ENCODE peak calls at places on chromosomes 5 and 9, in four cellular contexts. V, H, Z and N are unnamed samples.

GRCh38 chr5:146520731-146521130 is 4.7 kb upstream of the GPR151 start:
- DNase-seq in Z (no peak), V (peak), H (no peak), N (no peak)

GRCh38 chr5:97044057-97044456 is 98.4 kb downstream of the LIX1 start:
- DNase-seq in V (peak), Z (peak), H (no peak), N (no peak)

GRCh38 chr5:38551020-38552017 is 5.1 kb downstream of the LIFR start:
- DNase-seq in Z (no peak), V (peak), H (no peak), N (no peak)

GRCh38 chr5:65811895-65812294 is 89.9 kb downstream of the NLN start:
- DNase-seq in H (peak), V (no peak), Z (peak), N (no peak)

GRCh38 chr9:83384214-83384613 is 154.0 kb downstream of the FRMD3 start:
- DNase-seq in Z (no peak), V (no peak), H (no peak), N (no peak)

GRCh38 chr5:143921525-143922311 is 109.8 kb downstream of the HMHB1 start:
- DNase-seq in V (no peak), H (peak), Z (no peak), N (no peak)

GRCh38 chr5:119031905-119032304 is 39.0 kb upstream of the DMXL1 start:
- DNase-seq in Z (no peak), H (no peak), V (no peak), N (no peak)

GRCh38 chr5:74530316-74530917 is 110.1 kb downstream of the ENC1 start:
- DNase-seq in Z (no peak), H (no peak), V (no peak), N (no peak)

DNA sequence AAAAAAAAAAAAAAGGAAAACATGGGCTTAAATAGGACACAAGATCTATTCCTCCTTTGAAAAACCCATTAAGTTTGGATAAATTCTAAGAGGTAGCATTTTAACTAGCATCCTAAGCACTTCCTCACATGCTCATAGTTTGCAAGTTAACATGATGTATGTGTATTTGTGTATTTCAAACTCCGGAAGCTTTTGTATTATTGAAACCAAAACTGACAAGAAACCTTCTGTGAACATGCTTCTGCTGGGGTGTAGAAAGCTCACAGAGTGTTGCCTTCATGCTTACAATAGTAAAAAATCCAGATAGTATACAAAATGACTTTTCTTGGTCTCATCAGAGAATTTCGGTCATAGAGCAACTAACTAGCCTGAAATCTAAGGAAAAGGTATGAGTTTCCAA is 103.8 kb downstream of the SH3GL2 start:
- DNase-seq in H (no peak), V (no peak), Z (no peak), N (no peak)
- H3K27ac ChIP-seq in H (no peak), V (no peak), Z (no peak), N (no peak)

GRCh38 chr9:15972760-15973159 is 419.9 kb downstream of the CCDC171 start:
- DNase-seq in H (no peak), Z (no peak), V (no peak), N (no peak)

GRCh38 chr9:15966471-15966870 is 413.6 kb downstream of the CCDC171 start:
- DNase-seq in Z (no peak), V (no peak), H (no peak), N (no peak)

GRCh38 chr9:15961217-15961616 is 408.4 kb downstream of the CCDC171 start:
- DNase-seq in V (no peak), Z (no peak), H (no peak), N (no peak)

GRCh38 chr9:15965246-15965745 is 412.5 kb downstream of the CCDC171 start:
- DNase-seq in H (no peak), Z (no peak), V (no peak), N (no peak)

DNA sequence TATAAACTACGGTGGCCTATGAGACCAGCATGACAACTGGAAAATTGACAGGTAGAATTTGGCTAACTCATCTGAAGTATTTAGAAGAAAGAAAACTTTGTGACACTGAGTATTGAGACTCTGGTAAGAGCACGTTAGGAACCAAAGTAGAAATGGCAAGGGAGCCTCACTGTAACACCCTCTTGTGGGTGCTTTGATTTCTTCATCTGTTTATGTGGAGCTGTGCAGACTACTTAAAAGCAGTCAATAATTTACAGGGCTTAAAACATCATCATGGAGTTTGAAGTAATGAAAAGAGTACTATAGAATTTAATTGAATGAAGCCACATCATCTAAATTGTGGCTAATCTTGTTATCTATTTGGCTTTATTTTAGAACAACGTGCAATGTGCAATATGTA is 414.2 kb downstream of the CCDC171 start:
- DNase-seq in H (no peak), Z (no peak), V (no peak), N (no peak)
- TF ChIP-seq CTCF in H (no peak), Z (no peak), V (no peak), N (no peak)

GRCh38 chr9:132209263-132209662 is 47.4 kb downstream of the NTNG2 start:
- DNase-seq in V (no peak), H (no peak), Z (no peak), N (peak)

GRCh38 chr9:132216861-132217655 is 55.2 kb downstream of the NTNG2 start:
- DNase-seq in H (no peak), Z (no peak), V (no peak), N (peak)

GRCh38 chr9:132210472-132211145 is 48.8 kb downstream of the NTNG2 start:
- DNase-seq in V (no peak), H (no peak), Z (no peak), N (peak)

GRCh38 chr9:132211570-132211969 is 49.7 kb downstream of the NTNG2 start:
- DNase-seq in Z (no peak), V (no peak), H (no peak), N (no peak)

DNA sequence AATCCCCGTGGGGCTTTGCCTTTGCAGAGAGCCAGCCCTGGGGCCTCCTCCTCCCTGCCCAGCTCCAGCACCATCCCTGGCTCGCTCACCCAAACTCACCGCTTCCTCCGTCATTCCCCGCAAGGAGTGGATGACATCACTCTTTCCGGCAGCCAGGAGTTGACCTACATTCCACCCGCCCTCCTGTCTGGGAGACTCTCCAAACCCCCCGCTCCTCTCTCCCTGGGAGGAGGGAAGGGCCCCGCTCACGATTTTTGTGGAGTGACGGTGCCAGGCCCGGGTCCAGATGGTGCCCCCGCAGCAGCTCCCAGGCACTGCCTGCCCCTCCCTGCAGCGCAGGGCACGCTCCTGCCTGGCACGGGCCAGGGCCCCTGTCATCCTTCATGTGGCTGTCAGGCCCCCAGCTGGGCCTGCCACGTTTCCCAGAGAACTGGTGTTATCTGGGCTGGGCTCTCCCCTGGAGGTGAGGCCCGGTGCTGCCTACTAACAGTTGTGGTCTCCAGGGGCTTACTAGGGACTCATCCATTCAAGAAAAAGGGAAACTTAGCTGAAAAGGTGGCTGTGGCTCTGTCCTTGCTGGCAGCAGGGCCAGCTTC is 52.3 kb downstream of the NTNG2 start:
- DNase-seq in H (no peak), Z (no peak), V (no peak), N (peak)
- H3K4me3 ChIP-seq in H (no peak), Z (no peak), V (no peak), N (no peak)

GRCh38 chr9:113461285-113461684 is 2.2 kb upstream of the RGS3 start:
- DNase-seq in Z (no peak), V (no peak), H (no peak), N (no peak)
- H3K27ac ChIP-seq in Z (no peak), V (no peak), H (no peak), N (no peak)

GRCh38 chr9:127384016-127384730 is 12.8 kb upstream of the SLC2A8 start:
- DNase-seq in Z (no peak), V (no peak), H (no peak), N (no peak)

GRCh38 chr9:127382541-127382940 is 14.4 kb upstream of the SLC2A8 start:
- DNase-seq in H (no peak), V (no peak), Z (no peak), N (no peak)

GRCh38 chr9:127386981-127387380 is 10.0 kb upstream of the SLC2A8 start:
- DNase-seq in H (no peak), Z (no peak), V (no peak), N (no peak)

GRCh38 chr9:127386249-127386648 is 10.7 kb upstream of the SLC2A8 start:
- DNase-seq in H (no peak), Z (no peak), V (no peak), N (no peak)

GRCh38 chr9:127384901-127385300 is 12.1 kb upstream of the SLC2A8 start:
- DNase-seq in Z (no peak), H (no peak), V (no peak), N (no peak)
- TF ChIP-seq CTCF in Z (no peak), H (no peak), V (no peak), N (no peak)

DNA sequence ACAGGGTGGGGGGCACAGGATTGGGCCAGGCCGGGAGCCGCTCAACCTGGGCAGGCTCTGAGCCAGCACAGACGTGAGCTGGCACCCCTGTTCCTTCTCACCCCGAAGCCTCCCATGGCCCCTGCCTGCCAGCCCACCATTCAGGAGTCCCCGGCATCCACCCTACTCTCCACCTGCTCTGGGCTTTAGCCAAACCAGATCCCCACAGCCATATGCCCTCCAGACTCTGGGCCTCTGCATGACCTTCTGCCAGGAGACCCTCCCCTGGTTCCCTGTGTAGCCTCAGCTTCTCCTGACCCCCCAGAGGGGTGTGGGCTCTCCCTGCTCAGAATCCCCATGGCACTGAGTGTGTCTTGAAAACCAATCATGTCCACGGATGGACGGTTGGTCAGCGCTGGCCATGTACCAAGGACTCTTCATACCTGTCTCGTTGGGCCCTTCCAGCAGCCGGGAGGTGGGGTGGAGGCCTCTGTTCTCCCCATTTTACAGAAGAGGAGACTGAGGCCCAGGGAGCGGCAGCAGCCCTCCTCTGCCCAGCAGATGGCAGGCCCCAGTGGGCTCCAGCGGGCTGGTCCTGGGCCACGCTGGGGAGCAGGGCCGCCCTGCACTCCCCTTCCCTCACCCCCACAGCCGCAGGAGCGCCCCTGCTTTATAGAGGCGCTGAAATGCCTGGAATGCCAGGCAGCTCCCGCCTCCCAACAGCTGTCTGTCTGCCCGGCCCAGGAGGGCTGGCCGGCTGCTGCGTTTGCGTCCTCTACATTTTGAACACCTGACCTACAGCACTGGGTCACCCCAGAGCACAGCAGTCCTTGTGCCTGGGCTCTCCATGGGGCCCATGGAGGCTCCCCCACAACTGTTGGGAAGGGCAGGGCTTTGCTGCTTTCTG is 3.5 kb upstream of the MYMK start:
- DNase-seq in Z (no peak), V (no peak), H (no peak), N (no peak)
- H3K4me3 ChIP-seq in Z (no peak), V (no peak), H (no peak), N (no peak)

DNA sequence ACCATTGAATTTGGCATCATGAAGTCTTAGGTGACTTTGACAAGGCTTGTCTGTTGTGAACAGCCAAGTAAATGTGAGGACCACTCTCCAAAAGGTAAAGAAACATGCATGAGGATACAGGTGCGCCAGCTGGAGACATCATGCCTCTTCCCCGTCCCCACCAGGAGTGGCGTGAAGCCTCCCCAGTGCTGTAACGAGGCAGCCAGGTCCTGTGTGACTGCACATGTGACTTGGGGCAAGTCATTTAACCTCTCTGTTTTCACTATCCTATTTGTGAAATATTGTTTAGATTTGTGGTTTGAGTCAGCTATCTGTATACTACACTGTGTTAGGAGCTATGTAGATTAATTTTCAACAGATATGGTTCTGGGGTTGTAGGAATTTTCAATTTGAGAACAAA is 65.0 kb downstream of the DOCK8 start:
- DNase-seq in H (no peak), Z (no peak), V (no peak), N (no peak)
- H3K27ac ChIP-seq in H (no peak), Z (no peak), V (no peak), N (no peak)